ENCODE peak calls at places on chromosomes 3 and 15, in six cellular contexts. One of them, this sample, is unnamed.

GRCh38 chr3:130276203-130276803 is 69.2 kb upstream of the COL6A5 start:
- DNase-seq in tibial nerve: no peak
- DNase-seq in stomach: no peak
- DNase-seq in A549: peak; percentile 39
- DNase-seq in ovary: no peak
- DNase-seq in heart left ventricle: no peak
- DNase-seq in this sample: no peak

GRCh38 chr3:117600112-117600511 is 890.5 kb downstream of the TUSC7 start:
- DNase-seq in tibial nerve: no peak
- DNase-seq in stomach: peak; percentile 37
- DNase-seq in A549: no peak
- DNase-seq in ovary: no peak
- DNase-seq in heart left ventricle: no peak
- DNase-seq in this sample: no peak

GRCh38 chr3:10292505-10293419 is at the start of gene GHRL:
- DNase-seq in tibial nerve: no peak
- DNase-seq in stomach: peak; percentile 43
- DNase-seq in A549: no peak
- DNase-seq in ovary: no peak
- DNase-seq in heart left ventricle: no peak
- DNase-seq in this sample: no peak

GRCh38 chr3:144390786-144391185 is 419.2 kb downstream of the DIPK2A start:
- DNase-seq in tibial nerve: no peak
- DNase-seq in stomach: no peak
- DNase-seq in A549: no peak
- DNase-seq in ovary: no peak
- DNase-seq in heart left ventricle: no peak
- DNase-seq in this sample: no peak

GRCh38 chr3:189530822-189531221 is 100.4 kb upstream of the TP63 start:
- DNase-seq in tibial nerve: no peak
- DNase-seq in stomach: no peak
- DNase-seq in A549: no peak
- DNase-seq in ovary: no peak
- DNase-seq in heart left ventricle: no peak
- DNase-seq in this sample: no peak

GRCh38 chr3:177816667-177817208 is 619.5 kb upstream of the TBL1XR1 start:
- DNase-seq in tibial nerve: no peak
- DNase-seq in stomach: no peak
- DNase-seq in A549: peak; percentile 72
- DNase-seq in ovary: no peak
- DNase-seq in heart left ventricle: no peak
- DNase-seq in this sample: no peak

GRCh38 chr15:42502472-42502871 is 7.0 kb downstream of the SNAP23 start:
- DNase-seq in tibial nerve: no peak
- DNase-seq in stomach: no peak
- DNase-seq in A549: no peak
- DNase-seq in ovary: no peak
- DNase-seq in heart left ventricle: no peak
- DNase-seq in this sample: no peak

GRCh38 chr15:29840928-29841327 is 18.7 kb upstream of the TJP1 start:
- DNase-seq in tibial nerve: no peak
- DNase-seq in stomach: no peak
- DNase-seq in A549: no peak
- DNase-seq in ovary: no peak
- DNase-seq in heart left ventricle: no peak
- DNase-seq in this sample: no peak

GRCh38 chr15:82663186-82663600 is 16.0 kb upstream of the CPEB1 start:
- DNase-seq in tibial nerve: no peak
- DNase-seq in stomach: peak; percentile 49
- DNase-seq in A549: peak; percentile 53
- DNase-seq in ovary: peak; percentile 67
- DNase-seq in heart left ventricle: peak; percentile 31
- DNase-seq in this sample: no peak

DNA sequence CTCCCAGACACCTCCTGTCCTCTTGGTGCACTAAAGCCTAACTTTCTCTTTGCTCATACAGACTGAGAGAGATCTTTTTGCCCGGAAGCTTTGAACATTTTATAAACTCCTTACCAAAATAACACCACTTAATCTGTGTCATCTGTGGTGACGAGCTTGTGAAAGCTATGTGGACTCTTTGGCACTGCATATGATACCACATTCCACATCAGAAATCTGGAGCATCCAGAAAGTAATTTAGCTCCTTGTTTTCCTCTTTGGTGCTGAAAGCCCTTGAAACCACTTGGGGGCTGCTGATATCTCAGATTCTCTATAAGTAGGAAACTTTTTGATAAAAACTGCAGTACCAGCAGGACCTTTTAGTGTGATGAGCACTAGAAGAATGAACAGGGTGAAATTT is 128.3 kb downstream of the ALCAM start:
- DNase-seq in tibial nerve: no peak
- DNase-seq in stomach: no peak
- DNase-seq in A549: no peak
- DNase-seq in ovary: no peak
- DNase-seq in heart left ventricle: no peak
- DNase-seq in this sample: no peak
- TF ChIP-seq CTCF in tibial nerve: no peak
- TF ChIP-seq CTCF in stomach: no peak
- TF ChIP-seq CTCF in A549: no peak
- TF ChIP-seq CTCF in ovary: no peak
- TF ChIP-seq CTCF in heart left ventricle: no peak
- TF ChIP-seq CTCF in this sample: no peak

GRCh38 chr3:125436921-125437320 is 61.8 kb upstream of the ZNF148 start:
- DNase-seq in tibial nerve: no peak
- DNase-seq in stomach: no peak
- DNase-seq in A549: no peak
- DNase-seq in ovary: no peak
- DNase-seq in heart left ventricle: no peak
- DNase-seq in this sample: no peak
- TF ChIP-seq POLR2A in tibial nerve: no peak
- TF ChIP-seq POLR2A in stomach: no peak
- TF ChIP-seq POLR2A in A549: no peak
- TF ChIP-seq POLR2A in ovary: no peak
- TF ChIP-seq POLR2A in heart left ventricle: no peak
- TF ChIP-seq POLR2A in this sample: no peak

GRCh38 chr3:166322394-166322793 is 485.2 kb upstream of the BCHE start:
- DNase-seq in tibial nerve: no peak
- DNase-seq in stomach: no peak
- DNase-seq in A549: no peak
- DNase-seq in ovary: no peak
- DNase-seq in heart left ventricle: no peak
- DNase-seq in this sample: no peak
- H3K9me3 ChIP-seq in tibial nerve: no peaks in the 10 kb centered on the region
- H3K9me3 ChIP-seq in stomach: no peaks in the 10 kb centered on the region
- H3K9me3 ChIP-seq in A549: no peaks in the 10 kb centered on the region
- H3K9me3 ChIP-seq in ovary: no peaks in the 10 kb centered on the region
- H3K9me3 ChIP-seq in heart left ventricle: no peaks in the 10 kb centered on the region
- H3K9me3 ChIP-seq in this sample: no peaks in the 10 kb centered on the region

DNA sequence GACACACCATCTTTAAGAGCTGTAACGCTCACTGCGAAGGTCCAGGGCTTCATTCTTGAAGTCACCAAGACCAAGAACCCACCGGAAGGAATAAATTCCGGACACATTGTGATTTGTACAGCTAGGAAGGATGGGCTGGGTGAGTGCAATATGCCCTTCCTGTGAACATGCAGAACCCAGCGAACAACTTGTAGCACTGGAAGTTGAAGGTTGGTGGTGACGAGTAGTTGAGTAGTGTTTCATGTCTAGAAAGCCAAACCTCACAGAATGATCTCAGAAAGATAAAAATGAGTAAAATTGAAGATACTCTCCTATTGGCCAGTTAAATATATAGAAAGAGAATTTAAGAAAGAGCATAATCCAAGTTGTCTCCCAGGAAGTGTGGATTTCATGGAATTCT is 462.2 kb upstream of the CFAP20DC start:
- DNase-seq in tibial nerve: no peak
- DNase-seq in stomach: no peak
- DNase-seq in A549: no peak
- DNase-seq in ovary: no peak
- DNase-seq in heart left ventricle: no peak
- DNase-seq in this sample: no peak
- TF ChIP-seq CTCF in tibial nerve: no peak
- TF ChIP-seq CTCF in stomach: no peak
- TF ChIP-seq CTCF in A549: no peak
- TF ChIP-seq CTCF in ovary: no peak
- TF ChIP-seq CTCF in heart left ventricle: no peak
- TF ChIP-seq CTCF in this sample: no peak

GRCh38 chr15:40593588-40594428 is at the start of gene KNL1:
- DNase-seq in tibial nerve: peak; percentile 85
- DNase-seq in stomach: peak; percentile 92
- DNase-seq in A549: peak; percentile 93
- DNase-seq in ovary: peak; percentile 90
- DNase-seq in heart left ventricle: peak; percentile 90
- DNase-seq in this sample: peak; percentile 99
- TF ChIP-seq POLR2A in tibial nerve: no peak
- TF ChIP-seq POLR2A in stomach: no peak
- TF ChIP-seq POLR2A in A549: no peak
- TF ChIP-seq POLR2A in ovary: no peak
- TF ChIP-seq POLR2A in heart left ventricle: no peak
- TF ChIP-seq POLR2A in this sample: no peak

This sample was measured in esophagus muscularis mucosa.